ENCODE peak calls at places on chromosomes 7 and 10, in six cellular contexts. N is fibroblast of lung; G is type B pancreatic cell; W is stimulated activated CD4-positive, alpha-beta T cell treated with anti-CD3 and anti-CD28 coated beads, TNF-alpha, amount 100 ng/mL, for 1 hour; U is GM19239; A is HuH-7.5. S is an unnamed sample.

GRCh38 chr7:45159296-45159695 is 1.7 kb downstream of the RAMP3 start:
- DNase-seq in N (no peak), G (no peak), W (no peak), U (no peak), A (no peak), S (no peak)

GRCh38 chr10:51427758-51428157 is 271.6 kb downstream of the CSTF2T start:
- DNase-seq in N (no peak), G (no peak), W (no peak), U (no peak), A (no peak), S (no peak)

GRCh38 chr10:49079499-49079898 is 35.8 kb downstream of the VSTM4 start:
- DNase-seq in N (no peak), G (no peak), W (no peak), U (no peak), A (no peak), S (no peak)

GRCh38 chr10:86402283-86402931 is 35.8 kb upstream of the GRID1 start:
- DNase-seq in N (no peak), G (no peak), W (no peak), U (no peak), A (no peak), S (peak; percentile 69)

GRCh38 chr10:117218654-117219053 is 21.4 kb downstream of the KCNK18 start:
- DNase-seq in N (no peak), G (no peak), W (no peak), U (no peak), A (no peak), S (no peak)

GRCh38 chr7:32251659-32252058 is 181.5 kb upstream of the PDE1C start:
- DNase-seq in N (no peak), G (no peak), W (no peak), U (no peak), A (no peak), S (no peak)

GRCh38 chr7:1512781-1513656 is 8.8 kb upstream of the INTS1 start:
- DNase-seq in N (peak; percentile 40), G (no peak), W (peak; percentile 16), U (no peak), A (no peak), S (peak; percentile 96)

GRCh38 chr7:103524042-103524907 is 78.3 kb upstream of the SLC26A5 start:
- DNase-seq in N (peak; percentile 66), G (no peak), W (no peak), U (no peak), A (peak; percentile 22), S (no peak)

GRCh38 chr10:97779975-97780374 is 8.2 kb upstream of the SFRP5 start:
- DNase-seq in N (no peak), G (no peak), W (no peak), U (no peak), A (no peak), S (no peak)

GRCh38 chr7:26369519-26370385 is 78.1 kb downstream of the SNX10 start:
- DNase-seq in N (peak; percentile 60), G (no peak), W (no peak), U (no peak), A (peak; percentile 49), S (no peak)

GRCh38 chr10:82742478-82742877 is 867.5 kb downstream of the NRG3 start:
- DNase-seq in N (peak; percentile 11), G (no peak), W (no peak), U (no peak), A (no peak), S (no peak)

S was measured in osteocyte.